ENCODE peak calls at places on chromosomes 13 and 19, in ten cellular contexts. V is substantia nigra, D is NCI-H1092 treated with DMSO at 0.1 percent for 48 hours, H is left lung, K is ecto neural progenitor cell, R is gastrocnemius medialis, J is lung, P is HuH-7.5, Q is heart left ventricle, N is endothelial cell. L is an unnamed sample.
A peak's percentile ranks its signal among the peaks of the same experiment; 100 is the strongest.

GRCh38 chr19:45311640-45312039 is 11.0 kb downstream of the CKM start:
- DNase-seq in V (no peak), D (no peak), H (no peak), K (no peak), R (peak; percentile 66), J (no peak), P (no peak), Q (peak; percentile 34), N (no peak), L (no peak)

GRCh38 chr13:114151565-114152284 is 19.3 kb upstream of the RASA3 start:
- DNase-seq in V (no peak), D (peak; percentile 63), H (peak; percentile 80), K (peak; percentile 35), R (peak; percentile 52), J (no peak), P (no peak), Q (no peak), N (no peak), L (no peak)

GRCh38 chr19:8097681-8098567 is 45.4 kb downstream of the CCL25 start:
- DNase-seq in V (no peak), D (no peak), H (no peak), K (no peak), R (no peak), J (no peak), P (no peak), Q (no peak), N (no peak), L (no peak)

GRCh38 chr19:19051478-19052213 is 12.1 kb upstream of the SLC25A42 start:
- DNase-seq in V (no peak), D (no peak), H (peak; percentile 56), K (no peak), R (no peak), J (no peak), P (peak; percentile 49), Q (no peak), N (no peak), L (no peak)

GRCh38 chr13:106555631-106556328 is 12.2 kb downstream of the ARGLU1 start:
- DNase-seq in V (no peak), D (no peak), H (no peak), K (no peak), R (no peak), J (no peak), P (no peak), Q (no peak), N (no peak), L (no peak)

GRCh38 chr13:25167349-25167748 is 4.7 kb downstream of the AMER2 start:
- DNase-seq in V (no peak), D (no peak), H (no peak), K (no peak), R (no peak), J (no peak), P (no peak), Q (no peak), N (no peak), L (no peak)

GRCh38 chr19:12202250-12202649 is 39.4 kb downstream of the ZNF136 start:
- DNase-seq in V (no peak), D (peak; percentile 13), H (no peak), K (no peak), R (no peak), J (no peak), P (no peak), Q (no peak), N (no peak), L (no peak)

GRCh38 chr13:97212540-97213146 is 9.5 kb upstream of the MBNL2 start:
- DNase-seq in V (peak; percentile 33), D (peak; percentile 25), H (no peak), K (no peak), R (no peak), J (no peak), P (no peak), Q (no peak), N (peak; percentile 23), L (no peak)

GRCh38 chr19:29711584-29712132 is 3.4 kb downstream of the C19orf12 start:
- DNase-seq in V (no peak), D (no peak), H (no peak), K (no peak), R (no peak), J (no peak), P (no peak), Q (no peak), N (no peak), L (no peak)

GRCh38 chr13:30792257-30793000 is 57.1 kb downstream of the ALOX5AP start:
- DNase-seq in V (peak; percentile 71), D (peak; percentile 8), H (peak; percentile 85), K (peak; percentile 67), R (peak; percentile 55), J (peak; percentile 55), P (no peak), Q (peak; percentile 62), N (no peak), L (peak; percentile 88)

GRCh38 chr13:109314101-109314500 is 472.3 kb downstream of the IRS2 start:
- DNase-seq in V (no peak), D (no peak), H (no peak), K (no peak), R (no peak), J (no peak), P (no peak), Q (no peak), N (no peak), L (no peak)

GRCh38 chr13:94967183-94968039 is 255.1 kb upstream of the SOX21 start:
- DNase-seq in V (peak; percentile 44), D (peak; percentile 56), H (peak; percentile 78), K (peak; percentile 83), R (no peak), J (no peak), P (no peak), Q (no peak), N (peak; percentile 52), L (no peak)

GRCh38 chr19:10769533-10770491 is 51.9 kb downstream of the DNM2 start:
- DNase-seq in V (peak; percentile 78), D (no peak), H (no peak), K (no peak), R (peak; percentile 80), J (no peak), P (no peak), Q (peak; percentile 84), N (peak; percentile 58), L (no peak)

GRCh38 chr19:48342841-48343540 is 17.6 kb downstream of the EMP3 start:
- DNase-seq in V (no peak), D (no peak), H (no peak), K (no peak), R (no peak), J (no peak), P (no peak), Q (no peak), N (no peak), L (no peak)

GRCh38 chr19:55179570-55180484 is at the start of gene SYT5:
- DNase-seq in V (peak; percentile 34), D (no peak), H (no peak), K (peak; percentile 83), R (no peak), J (no peak), P (peak; percentile 84), Q (no peak), N (peak; percentile 75), L (no peak)

GRCh38 chr19:5261151-5261890 is 79.3 kb downstream of the PTPRS start:
- DNase-seq in V (no peak), D (no peak), H (peak; percentile 14), K (no peak), R (no peak), J (no peak), P (no peak), Q (no peak), N (no peak), L (peak; percentile 79)

GRCh38 chr13:31094331-31095015 is 67.2 kb downstream of the HSPH1 start:
- DNase-seq in V (no peak), D (no peak), H (no peak), K (no peak), R (no peak), J (no peak), P (no peak), Q (no peak), N (no peak), L (no peak)

GRCh38 chr13:96490590-96490989 is 400.7 kb downstream of the HS6ST3 start:
- DNase-seq in V (no peak), D (no peak), H (no peak), K (no peak), R (no peak), J (no peak), P (no peak), Q (no peak), N (no peak), L (no peak)

GRCh38 chr19:47049307-47049700 is 880 bp upstream of the TMEM160 start:
- DNase-seq in V (no peak), D (no peak), H (no peak), K (no peak), R (no peak), J (no peak), P (no peak), Q (no peak), N (no peak), L (no peak)

GRCh38 chr19:53086949-53087348 is 16.3 kb downstream of the ZNF160 start:
- DNase-seq in V (peak; percentile 27), D (no peak), H (no peak), K (no peak), R (peak; percentile 16), J (no peak), P (no peak), Q (peak; percentile 81), N (peak; percentile 28), L (no peak)

GRCh38 chr19:51651216-51651846 is 4.7 kb upstream of the SIGLEC14 start:
- DNase-seq in V (no peak), D (no peak), H (no peak), K (no peak), R (no peak), J (peak; percentile 38), P (no peak), Q (no peak), N (no peak), L (no peak)

GRCh38 chr19:37594982-37595382 is 306 bp downstream of the ZNF540 start:
- DNase-seq in V (peak; percentile 54), D (peak; percentile 72), H (peak; percentile 83), K (no peak), R (peak; percentile 57), J (peak; percentile 58), P (no peak), Q (peak; percentile 64), N (no peak), L (peak; percentile 65)

GRCh38 chr13:70755411-70755810 is 647.2 kb upstream of the KLHL1 start:
- DNase-seq in V (no peak), D (peak; percentile 32), H (no peak), K (no peak), R (no peak), J (no peak), P (no peak), Q (no peak), N (no peak), L (no peak)

GRCh38 chr13:47085346-47085745 is 188.5 kb upstream of the HTR2A start:
- DNase-seq in V (no peak), D (no peak), H (no peak), K (no peak), R (no peak), J (no peak), P (no peak), Q (no peak), N (no peak), L (no peak)